ENCODE peak calls at places on chromosomes 12 and 14, in four cellular contexts. One of them, this sample, is unnamed.

GRCh38 chr12:54280401-54281260 is at the start of gene HNRNPA1:
- DNase-seq in colonic mucosa: peak
- DNase-seq in spleen: peak
- DNase-seq in fibroblast of pulmonary artery: peak
- DNase-seq in this sample: peak

GRCh38 chr12:123902821-123903220 is 69.8 kb downstream of the CCDC92 start:
- DNase-seq in colonic mucosa: no peak
- DNase-seq in spleen: peak
- DNase-seq in fibroblast of pulmonary artery: no peak
- DNase-seq in this sample: no peak

GRCh38 chr12:128268348-128268725 is 1.4 kb downstream of the TMEM132C start:
- DNase-seq in colonic mucosa: no peak
- DNase-seq in spleen: no peak
- DNase-seq in fibroblast of pulmonary artery: no peak
- DNase-seq in this sample: no peak

GRCh38 chr14:51430079-51430478 is 190.0 kb downstream of the TMX1 start:
- DNase-seq in colonic mucosa: no peak
- DNase-seq in spleen: no peak
- DNase-seq in fibroblast of pulmonary artery: no peak
- DNase-seq in this sample: no peak

GRCh38 chr14:52780893-52781292 is 10.5 kb downstream of the GNPNAT1 start:
- DNase-seq in colonic mucosa: no peak
- DNase-seq in spleen: no peak
- DNase-seq in fibroblast of pulmonary artery: peak
- DNase-seq in this sample: peak

GRCh38 chr14:68279777-68280233 is 460.2 kb downstream of the RAD51B start:
- DNase-seq in colonic mucosa: no peak
- DNase-seq in spleen: peak
- DNase-seq in fibroblast of pulmonary artery: no peak
- DNase-seq in this sample: no peak

GRCh38 chr14:60079723-60080122 is 12.0 kb upstream of the PCNX4 start:
- DNase-seq in colonic mucosa: no peak
- DNase-seq in spleen: no peak
- DNase-seq in fibroblast of pulmonary artery: no peak
- DNase-seq in this sample: no peak

GRCh38 chr12:93519859-93520258 is 52.5 kb downstream of the MRPL42 start:
- DNase-seq in colonic mucosa: no peak
- DNase-seq in spleen: no peak
- DNase-seq in fibroblast of pulmonary artery: no peak
- DNase-seq in this sample: no peak

GRCh38 chr14:79057333-79057732 is 887.2 kb downstream of the NRXN3 start:
- DNase-seq in colonic mucosa: no peak
- DNase-seq in spleen: no peak
- DNase-seq in fibroblast of pulmonary artery: no peak
- DNase-seq in this sample: peak

GRCh38 chr14:104801284-104802119 is 601 bp downstream of the ZBTB42 start:
- DNase-seq in colonic mucosa: no peak
- DNase-seq in spleen: no peak
- DNase-seq in fibroblast of pulmonary artery: no peak
- DNase-seq in this sample: no peak

GRCh38 chr14:35234007-35234406 is 58.2 kb upstream of the PSMA6 start:
- DNase-seq in colonic mucosa: no peak
- DNase-seq in spleen: no peak
- DNase-seq in fibroblast of pulmonary artery: peak
- DNase-seq in this sample: peak

GRCh38 chr12:94182971-94183701 is 34.8 kb downstream of the PLXNC1 start:
- DNase-seq in colonic mucosa: no peak
- DNase-seq in spleen: no peak
- DNase-seq in fibroblast of pulmonary artery: no peak
- DNase-seq in this sample: no peak

GRCh38 chr12:131197490-131197889 is 243.8 kb downstream of the ADGRD1 start:
- DNase-seq in colonic mucosa: peak
- DNase-seq in spleen: no peak
- DNase-seq in fibroblast of pulmonary artery: no peak
- DNase-seq in this sample: no peak

GRCh38 chr12:119025786-119026185 is 44.4 kb downstream of the SRRM4 start:
- DNase-seq in colonic mucosa: no peak
- DNase-seq in spleen: no peak
- DNase-seq in fibroblast of pulmonary artery: no peak
- DNase-seq in this sample: no peak

GRCh38 chr12:119024226-119024810 is 43.0 kb downstream of the SRRM4 start:
- DNase-seq in colonic mucosa: no peak
- DNase-seq in spleen: no peak
- DNase-seq in fibroblast of pulmonary artery: no peak
- DNase-seq in this sample: no peak

GRCh38 chr12:119016715-119017114 is 35.4 kb downstream of the SRRM4 start:
- DNase-seq in colonic mucosa: no peak
- DNase-seq in spleen: no peak
- DNase-seq in fibroblast of pulmonary artery: no peak
- DNase-seq in this sample: no peak

GRCh38 chr12:119020377-119021360 is 39.3 kb downstream of the SRRM4 start:
- DNase-seq in colonic mucosa: peak
- DNase-seq in spleen: no peak
- DNase-seq in fibroblast of pulmonary artery: no peak
- DNase-seq in this sample: no peak
- TF ChIP-seq CTCF in colonic mucosa: peak
- TF ChIP-seq CTCF in spleen: no peak
- TF ChIP-seq CTCF in fibroblast of pulmonary artery: no peak
- TF ChIP-seq CTCF in this sample: no peak

GRCh38 chr14:101956179-101956885 is 8.0 kb upstream of the DYNC1H1 start:
- DNase-seq in colonic mucosa: no peak
- DNase-seq in spleen: peak
- DNase-seq in fibroblast of pulmonary artery: no peak
- DNase-seq in this sample: no peak
- H3K4me3 ChIP-seq in colonic mucosa: no peak
- H3K4me3 ChIP-seq in spleen: no peak
- H3K4me3 ChIP-seq in fibroblast of pulmonary artery: no peak
- H3K4me3 ChIP-seq in this sample: no peak

GRCh38 chr12:15173142-15173541 is 48.1 kb downstream of the RERG start:
- DNase-seq in colonic mucosa: no peak
- DNase-seq in spleen: no peak
- DNase-seq in fibroblast of pulmonary artery: no peak
- DNase-seq in this sample: no peak

GRCh38 chr12:15171015-15171646 is 50.1 kb downstream of the RERG start:
- DNase-seq in colonic mucosa: no peak
- DNase-seq in spleen: no peak
- DNase-seq in fibroblast of pulmonary artery: no peak
- DNase-seq in this sample: no peak

GRCh38 chr12:15168279-15168678 is 52.9 kb downstream of the RERG start:
- DNase-seq in colonic mucosa: no peak
- DNase-seq in spleen: no peak
- DNase-seq in fibroblast of pulmonary artery: no peak
- DNase-seq in this sample: no peak

DNA sequence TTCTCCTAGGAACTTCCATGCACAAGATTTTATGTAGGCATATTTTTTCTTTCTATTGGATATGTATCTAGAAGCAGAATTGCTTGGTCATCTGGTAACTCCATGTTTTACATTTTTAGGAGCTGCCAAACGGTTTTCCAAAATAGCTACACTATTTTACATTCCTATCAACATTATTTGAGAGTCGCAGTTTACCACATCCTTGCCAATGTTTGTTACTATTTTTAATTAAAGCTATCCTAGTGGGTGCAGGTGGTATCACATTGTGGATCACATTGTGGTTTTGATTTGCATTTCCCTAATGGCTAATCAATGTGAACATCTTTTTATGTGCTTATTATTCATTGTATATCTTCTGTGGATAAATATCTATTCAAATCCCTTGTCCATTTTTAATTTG is 48.8 kb downstream of the RERG start:
- DNase-seq in colonic mucosa: no peak
- DNase-seq in spleen: no peak
- DNase-seq in fibroblast of pulmonary artery: no peak
- DNase-seq in this sample: no peak
- TF ChIP-seq CTCF in colonic mucosa: no peak
- TF ChIP-seq CTCF in spleen: no peak
- TF ChIP-seq CTCF in fibroblast of pulmonary artery: no peak
- TF ChIP-seq CTCF in this sample: no peak

GRCh38 chr14:100038065-100038464 is 27.2 kb upstream of the EVL start:
- DNase-seq in colonic mucosa: no peak
- DNase-seq in spleen: no peak
- DNase-seq in fibroblast of pulmonary artery: no peak
- DNase-seq in this sample: no peak
- H3K4me3 ChIP-seq in colonic mucosa: no peak
- H3K4me3 ChIP-seq in spleen: no peak
- H3K4me3 ChIP-seq in fibroblast of pulmonary artery: no peak
- H3K4me3 ChIP-seq in this sample: no peak

GRCh38 chr14:73759714-73760597 is 45.8 kb upstream of the PNMA1 start:
- DNase-seq in colonic mucosa: peak
- DNase-seq in spleen: peak
- DNase-seq in fibroblast of pulmonary artery: peak
- DNase-seq in this sample: peak
- TF ChIP-seq CTCF in colonic mucosa: no peak
- TF ChIP-seq CTCF in spleen: no peak
- TF ChIP-seq CTCF in fibroblast of pulmonary artery: no peak
- TF ChIP-seq CTCF in this sample: no peak

DNA sequence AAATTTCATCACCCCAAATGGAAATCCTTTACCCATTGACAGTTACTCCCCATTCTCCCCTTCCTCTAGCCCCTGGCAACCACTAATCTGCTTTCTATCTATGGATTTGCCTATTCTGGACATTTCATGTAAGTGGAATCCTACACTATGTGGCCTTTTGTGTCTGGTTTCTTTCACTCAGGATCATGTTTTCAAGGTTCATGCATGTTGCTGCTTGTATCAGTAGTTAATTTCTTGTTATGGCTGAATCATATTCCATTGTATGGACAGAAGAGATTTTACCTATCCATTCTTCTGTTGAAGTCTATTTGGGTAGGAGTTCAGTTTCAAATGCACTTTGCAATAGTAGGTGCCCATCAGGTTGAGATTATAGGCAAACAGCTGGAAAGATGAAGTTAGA is 1.4 kb downstream of the RFC5 start:
- DNase-seq in colonic mucosa: no peak
- DNase-seq in spleen: no peak
- DNase-seq in fibroblast of pulmonary artery: no peak
- DNase-seq in this sample: no peak
- H3K4me3 ChIP-seq in colonic mucosa: no peak
- H3K4me3 ChIP-seq in spleen: no peak
- H3K4me3 ChIP-seq in fibroblast of pulmonary artery: no peak
- H3K4me3 ChIP-seq in this sample: no peak

DNA sequence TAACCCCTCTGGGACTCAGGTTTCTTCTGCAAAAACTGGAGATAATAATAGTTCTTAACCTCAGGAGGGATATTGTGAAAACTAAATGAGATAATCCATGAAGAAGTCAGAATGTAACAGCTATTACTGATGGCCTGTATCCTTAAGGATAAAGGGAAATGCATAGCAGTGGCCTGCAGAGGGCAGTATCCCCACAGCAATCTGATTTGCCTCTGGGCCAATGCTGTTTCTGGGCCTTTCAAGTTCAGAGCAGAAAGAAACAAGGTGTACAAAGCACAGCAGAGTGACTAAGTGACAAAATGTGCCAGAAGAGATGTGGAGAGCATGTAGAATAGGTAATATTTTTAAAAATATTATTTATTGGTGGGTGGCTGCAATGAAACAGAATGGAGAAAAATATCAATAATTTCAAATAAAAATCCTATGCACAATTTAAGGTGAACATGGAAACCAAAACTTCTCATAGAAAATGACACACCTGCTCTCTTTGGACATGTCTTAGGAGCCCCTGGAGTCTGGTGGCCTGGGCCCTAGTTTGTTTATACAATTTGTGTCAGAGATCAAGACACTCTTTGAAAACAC is 90.3 kb downstream of the C12orf75 start:
- DNase-seq in colonic mucosa: peak
- DNase-seq in spleen: peak
- DNase-seq in fibroblast of pulmonary artery: peak
- DNase-seq in this sample: peak
- TF ChIP-seq CTCF in colonic mucosa: peak
- TF ChIP-seq CTCF in spleen: peak
- TF ChIP-seq CTCF in fibroblast of pulmonary artery: peak
- TF ChIP-seq CTCF in this sample: peak

GRCh38 chr12:65188179-65188709 is 18.9 kb downstream of the LEMD3 start:
- DNase-seq in colonic mucosa: no peak
- DNase-seq in spleen: no peak
- DNase-seq in fibroblast of pulmonary artery: no peak
- DNase-seq in this sample: no peak

GRCh38 chr12:65184176-65184857 is 14.9 kb downstream of the LEMD3 start:
- DNase-seq in colonic mucosa: no peak
- DNase-seq in spleen: no peak
- DNase-seq in fibroblast of pulmonary artery: no peak
- DNase-seq in this sample: no peak

GRCh38 chr12:65189028-65189718 is 19.8 kb downstream of the LEMD3 start:
- DNase-seq in colonic mucosa: no peak
- DNase-seq in spleen: no peak
- DNase-seq in fibroblast of pulmonary artery: no peak
- DNase-seq in this sample: no peak

GRCh38 chr12:65184858-65185229 is 15.5 kb downstream of the LEMD3 start:
- DNase-seq in colonic mucosa: no peak
- DNase-seq in spleen: no peak
- DNase-seq in fibroblast of pulmonary artery: no peak
- DNase-seq in this sample: no peak

DNA sequence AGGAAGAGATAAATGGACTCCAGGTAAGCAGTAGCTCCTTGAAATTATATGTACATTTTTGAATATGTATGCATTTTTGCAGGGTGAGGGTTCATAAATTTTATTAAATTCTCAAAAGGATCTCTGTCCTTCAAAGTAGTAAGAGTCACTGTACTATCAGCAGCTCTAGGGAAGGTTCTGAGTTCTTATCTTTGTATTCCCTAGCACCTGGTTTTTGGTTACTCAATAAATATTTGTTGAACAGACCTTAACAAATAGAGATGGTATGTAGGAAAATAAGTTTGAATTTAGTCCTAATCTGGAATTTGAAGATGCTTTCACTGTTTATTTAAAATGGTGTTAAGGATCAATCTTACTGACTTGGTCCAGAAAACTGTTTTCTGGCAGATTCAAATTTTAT is 18.3 kb downstream of the LEMD3 start:
- DNase-seq in colonic mucosa: no peak
- DNase-seq in spleen: no peak
- DNase-seq in fibroblast of pulmonary artery: no peak
- DNase-seq in this sample: no peak
- H3K4me3 ChIP-seq in colonic mucosa: no peak
- H3K4me3 ChIP-seq in spleen: no peak
- H3K4me3 ChIP-seq in fibroblast of pulmonary artery: no peak
- H3K4me3 ChIP-seq in this sample: no peak

GRCh38 chr12:77615331-77615730 is 215.4 kb upstream of the NAV3 start:
- DNase-seq in colonic mucosa: no peak
- DNase-seq in spleen: no peak
- DNase-seq in fibroblast of pulmonary artery: peak
- DNase-seq in this sample: peak
- TF ChIP-seq CTCF in colonic mucosa: no peak
- TF ChIP-seq CTCF in spleen: no peak
- TF ChIP-seq CTCF in fibroblast of pulmonary artery: peak
- TF ChIP-seq CTCF in this sample: peak

This sample was measured in fibroblast of mammary gland.